ENCODE peak calls at places on chromosomes 5 and 9, in five cellular contexts. One of them, this sample, is unnamed.

GRCh38 chr5:94422819-94423218 is 195.6 kb downstream of the KIAA0825 start:
- DNase-seq in endothelial cell: no peak
- DNase-seq in mesothelial cell of epicardium: no peak
- DNase-seq in progenitor cell of endocrine pancreas: no peak
- DNase-seq in fibroblast of pulmonary artery: peak
- DNase-seq in this sample: no peak

GRCh38 chr5:109688647-109688998 is 1.1 kb upstream of the MAN2A1 start:
- DNase-seq in endothelial cell: peak
- DNase-seq in fibroblast of pulmonary artery: peak
- DNase-seq in mesothelial cell of epicardium: no peak
- DNase-seq in progenitor cell of endocrine pancreas: peak
- DNase-seq in this sample: no peak

GRCh38 chr5:168752416-168753190 is 173.4 kb upstream of the PANK3 start:
- DNase-seq in progenitor cell of endocrine pancreas: no peak
- DNase-seq in endothelial cell: no peak
- DNase-seq in fibroblast of pulmonary artery: no peak
- DNase-seq in mesothelial cell of epicardium: no peak
- DNase-seq in this sample: no peak

GRCh38 chr9:134057311-134057665 is 10.5 kb downstream of the BRD3 start:
- DNase-seq in mesothelial cell of epicardium: peak
- DNase-seq in endothelial cell: no peak
- DNase-seq in progenitor cell of endocrine pancreas: no peak
- DNase-seq in fibroblast of pulmonary artery: no peak
- DNase-seq in this sample: no peak

GRCh38 chr5:33075731-33076130 is 364.6 kb downstream of the NPR3 start:
- DNase-seq in mesothelial cell of epicardium: no peak
- DNase-seq in progenitor cell of endocrine pancreas: no peak
- DNase-seq in fibroblast of pulmonary artery: no peak
- DNase-seq in endothelial cell: no peak
- DNase-seq in this sample: no peak

GRCh38 chr5:95959964-95960801 is 1.5 kb downstream of the ELL2 start:
- DNase-seq in progenitor cell of endocrine pancreas: no peak
- DNase-seq in fibroblast of pulmonary artery: peak
- DNase-seq in mesothelial cell of epicardium: no peak
- DNase-seq in endothelial cell: peak
- DNase-seq in this sample: no peak

GRCh38 chr5:179596421-179596820 is 27.1 kb downstream of the HNRNPH1 start:
- DNase-seq in mesothelial cell of epicardium: no peak
- DNase-seq in endothelial cell: no peak
- DNase-seq in progenitor cell of endocrine pancreas: no peak
- DNase-seq in fibroblast of pulmonary artery: no peak
- DNase-seq in this sample: no peak

GRCh38 chr9:93730213-93730612 is 153.8 kb downstream of the PHF2 start:
- DNase-seq in progenitor cell of endocrine pancreas: no peak
- DNase-seq in endothelial cell: no peak
- DNase-seq in fibroblast of pulmonary artery: no peak
- DNase-seq in mesothelial cell of epicardium: no peak
- DNase-seq in this sample: no peak

GRCh38 chr5:66021585-66021984 is 95.2 kb downstream of the ERBIN start:
- DNase-seq in endothelial cell: no peak
- DNase-seq in progenitor cell of endocrine pancreas: no peak
- DNase-seq in fibroblast of pulmonary artery: no peak
- DNase-seq in mesothelial cell of epicardium: no peak
- DNase-seq in this sample: no peak

GRCh38 chr5:93415819-93416218 is 165.2 kb downstream of the NR2F1-AS1 start:
- DNase-seq in endothelial cell: no peak
- DNase-seq in progenitor cell of endocrine pancreas: no peak
- DNase-seq in fibroblast of pulmonary artery: no peak
- DNase-seq in mesothelial cell of epicardium: no peak
- DNase-seq in this sample: no peak

GRCh38 chr5:32055891-32056866 is 117.9 kb downstream of the GOLPH3 start:
- DNase-seq in progenitor cell of endocrine pancreas: no peak
- DNase-seq in fibroblast of pulmonary artery: no peak
- DNase-seq in endothelial cell: no peak
- DNase-seq in mesothelial cell of epicardium: no peak
- DNase-seq in this sample: no peak

GRCh38 chr9:101326501-101326900 is 58.3 kb downstream of the BAAT start:
- DNase-seq in progenitor cell of endocrine pancreas: no peak
- DNase-seq in fibroblast of pulmonary artery: no peak
- DNase-seq in endothelial cell: no peak
- DNase-seq in mesothelial cell of epicardium: no peak
- DNase-seq in this sample: no peak

GRCh38 chr5:87074934-87075541 is 192.6 kb upstream of the RASA1 start:
- DNase-seq in fibroblast of pulmonary artery: no peak
- DNase-seq in progenitor cell of endocrine pancreas: no peak
- DNase-seq in endothelial cell: no peak
- DNase-seq in mesothelial cell of epicardium: no peak
- DNase-seq in this sample: no peak

GRCh38 chr5:7805379-7805778 is 45.6 kb downstream of the CFAP90 start:
- DNase-seq in fibroblast of pulmonary artery: peak
- DNase-seq in progenitor cell of endocrine pancreas: no peak
- DNase-seq in mesothelial cell of epicardium: no peak
- DNase-seq in endothelial cell: peak
- DNase-seq in this sample: no peak

GRCh38 chr9:89304479-89305188 is 6.4 kb upstream of the CKS2 start:
- DNase-seq in endothelial cell: no peak
- DNase-seq in mesothelial cell of epicardium: no peak
- DNase-seq in fibroblast of pulmonary artery: no peak
- DNase-seq in progenitor cell of endocrine pancreas: no peak
- DNase-seq in this sample: no peak

GRCh38 chr9:5582835-5583195 is 46.1 kb upstream of the RIC1 start:
- DNase-seq in progenitor cell of endocrine pancreas: no peak
- DNase-seq in endothelial cell: no peak
- DNase-seq in mesothelial cell of epicardium: no peak
- DNase-seq in fibroblast of pulmonary artery: peak
- DNase-seq in this sample: no peak

GRCh38 chr5:39712316-39713223 is 287.8 kb upstream of the DAB2 start:
- DNase-seq in fibroblast of pulmonary artery: no peak
- DNase-seq in progenitor cell of endocrine pancreas: no peak
- DNase-seq in endothelial cell: no peak
- DNase-seq in mesothelial cell of epicardium: no peak
- DNase-seq in this sample: no peak

GRCh38 chr9:108708448-108708847 is 147.3 kb downstream of the ACTL7B start:
- DNase-seq in fibroblast of pulmonary artery: no peak
- DNase-seq in endothelial cell: no peak
- DNase-seq in mesothelial cell of epicardium: no peak
- DNase-seq in progenitor cell of endocrine pancreas: no peak
- DNase-seq in this sample: no peak

GRCh38 chr5:140357731-140358093 is 2.3 kb upstream of the SLC4A9 start:
- DNase-seq in endothelial cell: peak
- DNase-seq in mesothelial cell of epicardium: peak
- DNase-seq in fibroblast of pulmonary artery: peak
- DNase-seq in progenitor cell of endocrine pancreas: peak
- DNase-seq in this sample: peak

GRCh38 chr5:5340206-5340729 is 82.2 kb upstream of the ICE1 start:
- DNase-seq in fibroblast of pulmonary artery: peak
- DNase-seq in endothelial cell: peak
- DNase-seq in progenitor cell of endocrine pancreas: no peak
- DNase-seq in mesothelial cell of epicardium: no peak
- DNase-seq in this sample: no peak

GRCh38 chr5:134769206-134769605 is 10.6 kb downstream of the DDX46 start:
- DNase-seq in fibroblast of pulmonary artery: peak
- DNase-seq in progenitor cell of endocrine pancreas: no peak
- DNase-seq in endothelial cell: no peak
- DNase-seq in mesothelial cell of epicardium: no peak
- DNase-seq in this sample: no peak

GRCh38 chr9:126128494-126129142 is 198.0 kb upstream of the MVB12B start:
- DNase-seq in progenitor cell of endocrine pancreas: no peak
- DNase-seq in mesothelial cell of epicardium: no peak
- DNase-seq in endothelial cell: no peak
- DNase-seq in fibroblast of pulmonary artery: no peak
- DNase-seq in this sample: peak

GRCh38 chr5:122183098-122183794 is 53.9 kb downstream of the ZNF474 start:
- DNase-seq in fibroblast of pulmonary artery: peak
- DNase-seq in mesothelial cell of epicardium: no peak
- DNase-seq in endothelial cell: no peak
- DNase-seq in progenitor cell of endocrine pancreas: no peak
- DNase-seq in this sample: no peak

GRCh38 chr5:6423327-6424109 is 25.1 kb upstream of the UBE2QL1 start:
- DNase-seq in progenitor cell of endocrine pancreas: no peak
- DNase-seq in endothelial cell: no peak
- DNase-seq in fibroblast of pulmonary artery: no peak
- DNase-seq in mesothelial cell of epicardium: no peak
- DNase-seq in this sample: no peak

GRCh38 chr5:135999396-136000139 is 29.2 kb upstream of the TGFBI start:
- DNase-seq in mesothelial cell of epicardium: no peak
- DNase-seq in endothelial cell: no peak
- DNase-seq in fibroblast of pulmonary artery: peak
- DNase-seq in progenitor cell of endocrine pancreas: no peak
- DNase-seq in this sample: no peak

GRCh38 chr5:316210-317085 is 5.1 kb upstream of the AHRR start:
- DNase-seq in endothelial cell: no peak
- DNase-seq in progenitor cell of endocrine pancreas: no peak
- DNase-seq in mesothelial cell of epicardium: no peak
- DNase-seq in fibroblast of pulmonary artery: no peak
- DNase-seq in this sample: no peak

GRCh38 chr5:315488-316209 is 5.9 kb upstream of the AHRR start:
- DNase-seq in progenitor cell of endocrine pancreas: no peak
- DNase-seq in mesothelial cell of epicardium: no peak
- DNase-seq in endothelial cell: no peak
- DNase-seq in fibroblast of pulmonary artery: no peak
- DNase-seq in this sample: no peak

GRCh38 chr5:318931-319601 is 2.4 kb upstream of the AHRR start:
- DNase-seq in fibroblast of pulmonary artery: no peak
- DNase-seq in progenitor cell of endocrine pancreas: no peak
- DNase-seq in mesothelial cell of epicardium: no peak
- DNase-seq in endothelial cell: no peak
- DNase-seq in this sample: no peak

GRCh38 chr5:318341-318897 is 3.1 kb upstream of the AHRR start:
- DNase-seq in progenitor cell of endocrine pancreas: no peak
- DNase-seq in endothelial cell: no peak
- DNase-seq in mesothelial cell of epicardium: no peak
- DNase-seq in fibroblast of pulmonary artery: no peak
- DNase-seq in this sample: no peak

GRCh38 chr5:317086-317811 is 4.3 kb upstream of the AHRR start:
- DNase-seq in endothelial cell: peak
- DNase-seq in fibroblast of pulmonary artery: peak
- DNase-seq in mesothelial cell of epicardium: peak
- DNase-seq in progenitor cell of endocrine pancreas: peak
- DNase-seq in this sample: no peak
- TF ChIP-seq CTCF in endothelial cell: no peak
- TF ChIP-seq CTCF in fibroblast of pulmonary artery: peak
- TF ChIP-seq CTCF in mesothelial cell of epicardium: peak
- TF ChIP-seq CTCF in progenitor cell of endocrine pancreas: peak
- TF ChIP-seq CTCF in this sample: peak

DNA sequence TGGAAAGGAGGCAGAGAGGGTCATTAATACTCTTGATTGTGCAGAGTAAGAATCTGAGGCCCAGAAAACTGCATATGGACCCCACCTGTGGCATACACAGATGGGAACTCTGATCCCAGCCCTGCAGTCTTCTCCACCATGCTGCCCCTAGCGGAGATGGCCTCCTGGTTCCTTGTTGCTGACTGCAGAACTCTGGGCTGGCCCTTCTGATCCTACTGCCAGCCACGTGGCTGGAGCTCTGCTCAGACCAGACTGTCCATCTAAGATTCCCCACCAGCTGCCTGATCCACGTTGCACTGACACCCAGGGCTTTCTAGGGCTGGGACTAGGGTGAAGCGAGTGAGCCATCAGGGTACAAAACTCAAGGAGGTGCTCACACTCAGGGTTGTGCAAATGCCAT is 245.7 kb upstream of the NR4A3 start:
- DNase-seq in mesothelial cell of epicardium: no peak
- DNase-seq in endothelial cell: no peak
- DNase-seq in progenitor cell of endocrine pancreas: no peak
- DNase-seq in fibroblast of pulmonary artery: no peak
- DNase-seq in this sample: no peak
- TF ChIP-seq CTCF in mesothelial cell of epicardium: no peak
- TF ChIP-seq CTCF in endothelial cell: no peak
- TF ChIP-seq CTCF in progenitor cell of endocrine pancreas: no peak
- TF ChIP-seq CTCF in fibroblast of pulmonary artery: no peak
- TF ChIP-seq CTCF in this sample: no peak

DNA sequence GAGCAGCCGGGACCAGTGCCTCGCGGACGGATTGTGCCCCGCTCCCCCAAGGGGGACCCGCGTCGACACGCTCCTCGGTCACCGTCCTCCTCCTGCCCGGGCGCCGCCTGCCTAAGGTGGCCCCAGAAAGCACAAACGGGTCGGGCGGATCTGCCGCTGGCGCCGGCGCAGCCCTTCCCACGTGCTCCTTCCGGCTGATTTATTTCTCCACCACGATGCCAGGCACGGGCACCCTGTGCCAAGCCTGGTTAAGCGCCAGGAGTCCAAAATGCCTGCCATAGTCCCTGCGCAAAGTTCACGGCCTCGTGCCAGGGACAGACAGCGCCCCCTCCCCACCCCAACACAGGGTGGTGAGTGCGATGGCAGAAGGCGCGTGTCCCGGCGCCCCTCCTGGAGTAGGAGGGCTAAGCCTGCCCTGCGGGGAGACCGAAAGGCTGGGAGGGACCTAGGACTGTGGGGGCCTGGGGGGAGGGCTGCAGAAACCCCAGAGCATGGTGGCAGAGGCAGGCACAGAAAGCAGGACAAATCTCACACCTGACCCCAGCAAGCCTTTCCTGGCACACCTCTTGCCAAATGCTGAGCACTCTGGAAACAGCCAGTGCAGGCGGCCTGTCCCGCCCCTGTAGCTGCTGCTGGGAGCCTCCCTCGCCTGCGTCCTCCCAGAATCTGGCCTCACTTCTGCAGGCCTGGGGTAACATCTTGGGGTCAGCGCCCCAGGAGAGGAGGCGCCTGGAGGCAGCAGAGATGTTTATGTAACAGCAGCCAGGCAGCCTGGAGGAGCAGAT is 1.0 kb upstream of the NOTCH1 start:
- DNase-seq in mesothelial cell of epicardium: no peak
- DNase-seq in fibroblast of pulmonary artery: peak
- DNase-seq in progenitor cell of endocrine pancreas: no peak
- DNase-seq in endothelial cell: no peak
- DNase-seq in this sample: no peak
- TF ChIP-seq CTCF in mesothelial cell of epicardium: no peak
- TF ChIP-seq CTCF in fibroblast of pulmonary artery: no peak
- TF ChIP-seq CTCF in progenitor cell of endocrine pancreas: peak
- TF ChIP-seq CTCF in endothelial cell: no peak
- TF ChIP-seq CTCF in this sample: no peak

GRCh38 chr5:143685416-143685815 is 126.5 kb upstream of the HMHB1 start:
- DNase-seq in mesothelial cell of epicardium: no peak
- DNase-seq in endothelial cell: no peak
- DNase-seq in fibroblast of pulmonary artery: peak
- DNase-seq in progenitor cell of endocrine pancreas: no peak
- DNase-seq in this sample: no peak
- TF ChIP-seq CTCF in mesothelial cell of epicardium: no peak
- TF ChIP-seq CTCF in endothelial cell: no peak
- TF ChIP-seq CTCF in fibroblast of pulmonary artery: peak
- TF ChIP-seq CTCF in progenitor cell of endocrine pancreas: no peak
- TF ChIP-seq CTCF in this sample: no peak

GRCh38 chr9:85258823-85259370 is 482.9 kb downstream of the AGTPBP1 start:
- DNase-seq in progenitor cell of endocrine pancreas: peak
- DNase-seq in mesothelial cell of epicardium: no peak
- DNase-seq in endothelial cell: peak
- DNase-seq in fibroblast of pulmonary artery: peak
- DNase-seq in this sample: no peak
- TF ChIP-seq CTCF in progenitor cell of endocrine pancreas: peak
- TF ChIP-seq CTCF in mesothelial cell of epicardium: peak
- TF ChIP-seq CTCF in endothelial cell: peak
- TF ChIP-seq CTCF in fibroblast of pulmonary artery: peak
- TF ChIP-seq CTCF in this sample: peak